ENCODE peak calls at places on chromosome 9, in seven cellular contexts. R is LoVo; L is hippocampal formation; Q is amygdala; W is CD4-positive, alpha-beta memory T cell; S is hypothalamus; H is DMS153. I is an unnamed sample.

GRCh38 chr9:86771391-86771790 is 175.9 kb downstream of the GAS1 start:
- DNase-seq in R (no peak), L (no peak), Q (no peak), W (no peak), S (no peak), H (no peak), I (no peak)

GRCh38 chr9:36566813-36567217 is 5.9 kb upstream of the MELK start:
- DNase-seq in R (no peak), L (peak), Q (peak), W (no peak), S (peak), H (no peak), I (no peak)

GRCh38 chr9:126692041-126692758 is 78.5 kb downstream of the LMX1B start:
- DNase-seq in R (no peak), L (no peak), Q (no peak), W (no peak), S (no peak), H (no peak), I (no peak)

GRCh38 chr9:36632892-36633291 is 60.2 kb downstream of the MELK start:
- DNase-seq in R (peak), L (peak), Q (no peak), W (no peak), S (no peak), H (no peak), I (peak)

GRCh38 chr9:129665008-129665771 is at the start of gene PRRX2:
- DNase-seq in R (no peak), L (no peak), Q (no peak), W (no peak), S (no peak), H (no peak), I (no peak)

GRCh38 chr9:106799146-106799545 is 63.8 kb upstream of the ZNF462 start:
- DNase-seq in R (no peak), L (no peak), Q (no peak), W (no peak), S (no peak), H (no peak), I (no peak)

GRCh38 chr9:134442087-134442470 is 115.8 kb downstream of the RXRA start:
- DNase-seq in R (no peak), L (no peak), Q (no peak), W (no peak), S (no peak), H (no peak), I (no peak)

GRCh38 chr9:108442604-108443277 is 413.0 kb downstream of the ACTL7B start:
- DNase-seq in R (no peak), L (no peak), Q (no peak), W (no peak), S (no peak), H (no peak), I (no peak)

GRCh38 chr9:129289883-129290282 is 111.8 kb upstream of the IER5L start:
- DNase-seq in R (no peak), L (no peak), Q (no peak), W (no peak), S (no peak), H (no peak), I (peak)

GRCh38 chr9:136533775-136534157 is 12.1 kb downstream of the NOTCH1 start:
- DNase-seq in R (no peak), L (no peak), Q (no peak), W (peak), S (no peak), H (no peak), I (no peak)

GRCh38 chr9:20508242-20508641 is 114.1 kb downstream of the MLLT3 start:
- DNase-seq in R (no peak), L (no peak), Q (no peak), W (no peak), S (no peak), H (no peak), I (no peak)

GRCh38 chr9:79877943-79878612 is 306.3 kb downstream of the TLE4 start:
- DNase-seq in R (no peak), L (peak), Q (no peak), W (no peak), S (no peak), H (no peak), I (no peak)

GRCh38 chr9:36870960-36871359 is 163.1 kb downstream of the PAX5 start:
- DNase-seq in R (no peak), L (no peak), Q (no peak), W (no peak), S (no peak), H (peak), I (peak)

GRCh38 chr9:72322678-72323077 is 42.3 kb downstream of the ZFAND5 start:
- DNase-seq in R (no peak), L (no peak), Q (no peak), W (no peak), S (no peak), H (no peak), I (no peak)

GRCh38 chr9:11962327-11962726 is 730.9 kb upstream of the TYRP1 start:
- DNase-seq in R (no peak), L (no peak), Q (no peak), W (no peak), S (no peak), H (no peak), I (no peak)

GRCh38 chr9:107242073-107243063 is 40.7 kb upstream of the RAD23B start:
- DNase-seq in R (peak), L (no peak), Q (no peak), W (no peak), S (no peak), H (peak), I (no peak)

GRCh38 chr9:138049779-138050471 is 172.3 kb downstream of the CACNA1B start:
- DNase-seq in R (no peak), L (no peak), Q (no peak), W (no peak), S (no peak), H (no peak), I (no peak)

GRCh38 chr9:22238809-22239684 is 207.6 kb upstream of the DMRTA1 start:
- DNase-seq in R (peak), L (peak), Q (no peak), W (no peak), S (no peak), H (peak), I (no peak)

GRCh38 chr9:110048473-110048975 is 159.4 kb downstream of the C9orf152 start:
- DNase-seq in R (peak), L (peak), Q (peak), W (peak), S (peak), H (peak), I (peak)

GRCh38 chr9:111743275-111743674 is 51.5 kb downstream of the SHOC1 start:
- DNase-seq in R (peak), L (no peak), Q (no peak), W (no peak), S (no peak), H (no peak), I (no peak)

GRCh38 chr9:25964239-25964638 is 286.0 kb upstream of the TUSC1 start:
- DNase-seq in R (peak), L (peak), Q (no peak), W (no peak), S (no peak), H (peak), I (no peak)

GRCh38 chr9:133396952-133397351 is 20.8 kb downstream of the STKLD1 start:
- DNase-seq in R (no peak), L (no peak), Q (no peak), W (peak), S (no peak), H (no peak), I (no peak)

GRCh38 chr9:130450344-130451003 is 5.7 kb downstream of the ASS1 start:
- DNase-seq in R (no peak), L (no peak), Q (no peak), W (no peak), S (no peak), H (no peak), I (no peak)

GRCh38 chr9:136117291-136118060 is 1.2 kb downstream of the TMEM250 start:
- DNase-seq in R (no peak), L (no peak), Q (no peak), W (no peak), S (no peak), H (no peak), I (no peak)

GRCh38 chr9:126860077-126860756 is at the start of gene ZBTB34:
- DNase-seq in R (peak), L (no peak), Q (no peak), W (peak), S (peak), H (peak), I (peak)

GRCh38 chr9:4862506-4863250 is 69.9 kb downstream of the RCL1 start:
- DNase-seq in R (no peak), L (no peak), Q (no peak), W (no peak), S (no peak), H (no peak), I (no peak)

GRCh38 chr9:135506327-135507103 is 6.0 kb downstream of the MRPS2 start:
- DNase-seq in R (no peak), L (no peak), Q (no peak), W (no peak), S (no peak), H (no peak), I (no peak)

GRCh38 chr9:101311759-101312420 is 72.9 kb downstream of the BAAT start:
- DNase-seq in R (peak), L (peak), Q (no peak), W (no peak), S (no peak), H (peak), I (peak)

GRCh38 chr9:93207326-93207814 is 23.4 kb downstream of the WNK2 start:
- DNase-seq in R (no peak), L (peak), Q (no peak), W (no peak), S (peak), H (peak), I (no peak)

GRCh38 chr9:22455181-22455580 is 8.6 kb downstream of the DMRTA1 start:
- DNase-seq in R (no peak), L (no peak), Q (no peak), W (no peak), S (no peak), H (no peak), I (no peak)